ENCODE peak calls at places on chromosome 6, in eight cellular contexts. T is left lung, C is pancreas, N is esophagus muscularis mucosa, S is right lobe of liver, P is PC-9, L is psoas muscle, I is fibroblast of lung. H is an unnamed sample.

GRCh38 chr6:145080651-145081050 is 654.7 kb downstream of the EPM2A start:
- DNase-seq in T (no peak), C (no peak), N (no peak), S (no peak), P (no peak), L (no peak), I (no peak), H (no peak)

GRCh38 chr6:151757506-151757955 is 50.0 kb upstream of the ESR1 start:
- DNase-seq in T (no peak), C (no peak), N (no peak), S (no peak), P (no peak), L (no peak), I (no peak), H (no peak)

GRCh38 chr6:13049666-13050254 is 278.6 kb downstream of the TBC1D7 start:
- DNase-seq in T (no peak), C (no peak), N (no peak), S (no peak), P (no peak), L (no peak), I (no peak), H (no peak)

GRCh38 chr6:156867121-156867520 is 89.9 kb downstream of the ARID1B start:
- DNase-seq in T (no peak), C (no peak), N (peak; percentile 60), S (no peak), P (no peak), L (no peak), I (no peak), H (no peak)

GRCh38 chr6:36788768-36789167 is 50.5 kb downstream of the CPNE5 start:
- DNase-seq in T (no peak), C (no peak), N (no peak), S (no peak), P (no peak), L (no peak), I (peak; percentile 10), H (no peak)

GRCh38 chr6:27297857-27298730 is 14.0 kb downstream of the POM121L2 start:
- DNase-seq in T (no peak), C (no peak), N (no peak), S (no peak), P (peak; percentile 58), L (no peak), I (peak; percentile 56), H (no peak)

GRCh38 chr6:166957087-166957804 is 896 bp upstream of the RNASET2 start:
- DNase-seq in T (peak; percentile 93), C (peak; percentile 69), N (no peak), S (peak; percentile 64), P (peak; percentile 33), L (peak; percentile 54), I (no peak), H (no peak)

GRCh38 chr6:17984399-17984798 is 3.0 kb downstream of the KIF13A start:
- DNase-seq in T (no peak), C (no peak), N (no peak), S (no peak), P (no peak), L (no peak), I (peak; percentile 25), H (no peak)

GRCh38 chr6:15131234-15132195 is 114.4 kb upstream of the JARID2 start:
- DNase-seq in T (no peak), C (no peak), N (no peak), S (no peak), P (no peak), L (no peak), I (no peak), H (no peak)

GRCh38 chr6:159985296-159985940 is 16.5 kb downstream of the IGF2R start:
- DNase-seq in T (no peak), C (no peak), N (no peak), S (no peak), P (no peak), L (no peak), I (no peak), H (no peak)

GRCh38 chr6:106631356-106631755 is 2.0 kb downstream of the QRSL1 start:
- DNase-seq in T (no peak), C (no peak), N (no peak), S (no peak), P (no peak), L (no peak), I (no peak), H (no peak)

GRCh38 chr6:98067375-98067774 is 767.0 kb upstream of the POU3F2 start:
- DNase-seq in T (no peak), C (no peak), N (no peak), S (no peak), P (no peak), L (no peak), I (no peak), H (no peak)

GRCh38 chr6:22954749-22955385 is 385.5 kb downstream of the HDGFL1 start:
- DNase-seq in T (no peak), C (no peak), N (no peak), S (no peak), P (no peak), L (no peak), I (peak; percentile 49), H (no peak)

GRCh38 chr6:82917346-82918064 is 148.1 kb downstream of the UBE3D start:
- DNase-seq in T (no peak), C (no peak), N (no peak), S (no peak), P (peak; percentile 10), L (no peak), I (peak; percentile 6), H (no peak)

GRCh38 chr6:138430361-138431145 is 26.5 kb downstream of the HEBP2 start:
- DNase-seq in T (no peak), C (no peak), N (no peak), S (no peak), P (no peak), L (no peak), I (no peak), H (no peak)

GRCh38 chr6:161985911-161986310 is 712.0 kb upstream of the AGPAT4 start:
- DNase-seq in T (no peak), C (no peak), N (no peak), S (no peak), P (no peak), L (no peak), I (no peak), H (no peak)

GRCh38 chr6:108559884-108560462 is 744 bp upstream of the FOXO3 start:
- DNase-seq in T (no peak), C (no peak), N (peak; percentile 94), S (no peak), P (peak; percentile 52), L (peak; percentile 74), I (peak; percentile 81), H (peak; percentile 63)

GRCh38 chr6:144215402-144215931 is 65.2 kb downstream of the STX11 start:
- DNase-seq in T (peak; percentile 76), C (no peak), N (no peak), S (peak; percentile 29), P (no peak), L (peak; percentile 30), I (peak; percentile 36), H (no peak)

GRCh38 chr6:24540197-24540596 is 45.4 kb downstream of the ALDH5A1 start:
- DNase-seq in T (no peak), C (no peak), N (no peak), S (no peak), P (no peak), L (no peak), I (no peak), H (no peak)

GRCh38 chr6:33856655-33857054 is 52.9 kb upstream of the MLN start:
- DNase-seq in T (no peak), C (no peak), N (no peak), S (no peak), P (no peak), L (no peak), I (no peak), H (no peak)

GRCh38 chr6:63928613-63929012 is 293.0 kb downstream of the PHF3 start:
- DNase-seq in T (no peak), C (no peak), N (no peak), S (no peak), P (no peak), L (no peak), I (no peak), H (no peak)

GRCh38 chr6:54892831-54893230 is 46.3 kb downstream of the FAM83B start:
- DNase-seq in T (no peak), C (no peak), N (no peak), S (no peak), P (no peak), L (no peak), I (peak; percentile 63), H (no peak)

GRCh38 chr6:10511477-10511876 is 9.7 kb upstream of the GCNT2 start:
- DNase-seq in T (no peak), C (no peak), N (no peak), S (no peak), P (no peak), L (no peak), I (no peak), H (no peak)

GRCh38 chr6:62441182-62441581 is 155.2 kb upstream of the KHDRBS2 start:
- DNase-seq in T (peak; percentile 9), C (no peak), N (no peak), S (no peak), P (no peak), L (no peak), I (no peak), H (no peak)

GRCh38 chr6:43800746-43801488 is 30.9 kb downstream of the VEGFA start:
- DNase-seq in T (no peak), C (no peak), N (no peak), S (no peak), P (no peak), L (no peak), I (no peak), H (no peak)

GRCh38 chr6:105068407-105068806 is 111.4 kb downstream of the POPDC3 start:
- DNase-seq in T (no peak), C (no peak), N (no peak), S (no peak), P (no peak), L (no peak), I (no peak), H (no peak)
- TF ChIP-seq CTCF in T (no peak), C (no peak), N (no peak), S (no peak), P (no peak), L (no peak), I (no peak), H (no peak)

DNA sequence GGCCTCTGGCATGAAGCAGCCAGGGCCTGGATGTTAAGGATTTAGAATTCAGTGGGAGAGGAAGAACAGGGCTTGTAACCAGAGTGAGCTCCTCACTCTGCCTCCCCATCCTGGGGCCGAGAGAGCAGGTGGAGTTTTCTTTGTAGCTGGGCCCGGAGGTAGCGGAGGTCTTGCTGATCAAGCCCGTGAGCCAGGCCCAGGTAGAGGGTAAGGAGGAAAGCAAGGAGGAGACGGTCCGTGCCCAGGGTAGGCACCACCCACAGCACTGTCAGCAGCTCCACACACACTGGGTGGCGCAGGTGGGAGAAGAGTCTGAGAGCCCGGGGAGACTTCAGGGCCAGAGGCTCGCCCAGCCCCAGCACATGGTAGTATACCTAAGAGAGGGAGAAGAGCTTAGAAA is 2.1 kb upstream of the PPP1R18 start:
- DNase-seq in T (no peak), C (no peak), N (no peak), S (no peak), P (no peak), L (no peak), I (no peak), H (no peak)
- H3K4me3 ChIP-seq in T (no peak overlapping the region), C (no peak overlapping the region), N (peak overlapping the region; percentile 70), S (no peak overlapping the region), P (no peak overlapping the region), L (peak overlapping the region; percentile 85), I (peak overlapping the region; percentile 95), H (peak overlapping the region; percentile 94)

GRCh38 chr6:87364602-87365252 is 20.1 kb downstream of the C6orf163 start:
- DNase-seq in T (no peak), C (no peak), N (no peak), S (no peak), P (no peak), L (no peak), I (no peak), H (no peak)
- TF ChIP-seq CTCF in T (no peak), C (no peak), N (no peak), S (no peak), P (no peak), L (no peak), I (no peak), H (no peak)

GRCh38 chr6:52405243-52405642 is 14.9 kb upstream of the EFHC1 start:
- DNase-seq in T (no peak), C (no peak), N (no peak), S (no peak), P (no peak), L (no peak), I (no peak), H (no peak)
- H3K4me3 ChIP-seq in T (no peak overlapping the region), C (no peak overlapping the region), N (no peak overlapping the region), S (no peak overlapping the region), P (no peak overlapping the region), L (no peak overlapping the region), I (no peak overlapping the region), H (no peak overlapping the region)

H was measured in astrocyte of the cerebellum.